ENCODE peak calls at places on chromosome 22, in four cellular contexts. One of them, this sample, is unnamed.

GRCh38 chr22:35539910-35540599 is 576 bp upstream of the RASD2 start:
- DNase-seq in K562: peak
- DNase-seq in H1: peak
- DNase-seq in HepG2: no peak
- DNase-seq in this sample: no peak

GRCh38 chr22:49193901-49194465 is 633.7 kb downstream of the BRD1 start:
- DNase-seq in K562: no peak
- DNase-seq in H1: no peak
- DNase-seq in HepG2: no peak
- DNase-seq in this sample: no peak

GRCh38 chr22:32024791-32025190 is 18.3 kb upstream of the SLC5A1 start:
- DNase-seq in K562: no peak
- DNase-seq in H1: no peak
- DNase-seq in HepG2: no peak
- DNase-seq in this sample: no peak

GRCh38 chr22:46367707-46368191 is 32.2 kb downstream of the TRMU start:
- DNase-seq in K562: peak
- DNase-seq in H1: peak
- DNase-seq in HepG2: peak
- DNase-seq in this sample: peak

GRCh38 chr22:25692965-25693565 is 48.9 kb upstream of the MYO18B start:
- DNase-seq in K562: no peak
- DNase-seq in H1: no peak
- DNase-seq in HepG2: no peak
- DNase-seq in this sample: no peak

GRCh38 chr22:49847751-49848689 is 5.6 kb upstream of the ZBED4 start:
- DNase-seq in K562: no peak
- DNase-seq in H1: peak
- DNase-seq in HepG2: no peak
- DNase-seq in this sample: no peak

GRCh38 chr22:50293441-50294318 is 13.8 kb downstream of the PLXNB2 start:
- DNase-seq in K562: no peak
- DNase-seq in H1: peak
- DNase-seq in HepG2: peak
- DNase-seq in this sample: no peak

GRCh38 chr22:46969961-46970360 is 207.5 kb downstream of the TBC1D22A start:
- DNase-seq in K562: no peak
- DNase-seq in H1: no peak
- DNase-seq in HepG2: no peak
- DNase-seq in this sample: no peak

GRCh38 chr22:24564376-24565058 is 8.7 kb downstream of the SNRPD3 start:
- DNase-seq in K562: no peak
- DNase-seq in H1: no peak
- DNase-seq in HepG2: peak
- DNase-seq in this sample: no peak

GRCh38 chr22:35630387-35630793 is 13.3 kb upstream of the MB start:
- DNase-seq in K562: no peak
- DNase-seq in H1: no peak
- DNase-seq in HepG2: no peak
- DNase-seq in this sample: peak

GRCh38 chr22:25637672-25638071 is 73.2 kb downstream of the GRK3 start:
- DNase-seq in K562: no peak
- DNase-seq in H1: no peak
- DNase-seq in HepG2: no peak
- DNase-seq in this sample: no peak

GRCh38 chr22:50419116-50419515 is 55.7 kb downstream of the SBF1 start:
- DNase-seq in K562: no peak
- DNase-seq in H1: no peak
- DNase-seq in HepG2: no peak
- DNase-seq in this sample: no peak

GRCh38 chr22:39238966-39239510 is 5.7 kb downstream of the PDGFB start:
- DNase-seq in K562: no peak
- DNase-seq in H1: no peak
- DNase-seq in HepG2: no peak
- DNase-seq in this sample: no peak

GRCh38 chr22:39308614-39309363 is 10.6 kb downstream of the RPL3 start:
- DNase-seq in K562: no peak
- DNase-seq in H1: no peak
- DNase-seq in HepG2: no peak
- DNase-seq in this sample: peak

GRCh38 chr22:39666495-39666894 is 95.9 kb downstream of the CACNA1I start:
- DNase-seq in K562: no peak
- DNase-seq in H1: no peak
- DNase-seq in HepG2: no peak
- DNase-seq in this sample: no peak

GRCh38 chr22:24521791-24522245 is 26.7 kb downstream of the UPB1 start:
- DNase-seq in K562: no peak
- DNase-seq in H1: peak
- DNase-seq in HepG2: peak
- DNase-seq in this sample: peak

GRCh38 chr22:33013051-33013450 is 45.1 kb downstream of the SYN3 start:
- DNase-seq in K562: no peak
- DNase-seq in H1: no peak
- DNase-seq in HepG2: peak
- DNase-seq in this sample: no peak

GRCh38 chr22:26610072-26610958 is 7.5 kb downstream of the CRYBB1 start:
- DNase-seq in K562: no peak
- DNase-seq in H1: no peak
- DNase-seq in HepG2: no peak
- DNase-seq in this sample: no peak

GRCh38 chr22:44312766-44313165 is at the start of gene SHISAL1:
- DNase-seq in K562: no peak
- DNase-seq in H1: no peak
- DNase-seq in HepG2: no peak
- DNase-seq in this sample: no peak

GRCh38 chr22:46002757-46003270 is 25.9 kb upstream of the WNT7B start:
- DNase-seq in K562: peak
- DNase-seq in H1: no peak
- DNase-seq in HepG2: no peak
- DNase-seq in this sample: no peak

GRCh38 chr22:35541254-35541748 is 670 bp downstream of the RASD2 start:
- DNase-seq in K562: no peak
- DNase-seq in H1: peak
- DNase-seq in HepG2: no peak
- DNase-seq in this sample: no peak

GRCh38 chr22:46056169-46057041 is 79.4 kb upstream of the WNT7B start:
- DNase-seq in K562: no peak
- DNase-seq in H1: no peak
- DNase-seq in HepG2: no peak
- DNase-seq in this sample: no peak

GRCh38 chr22:45317551-45318167 is 7.9 kb downstream of the FAM118A start:
- DNase-seq in K562: no peak
- DNase-seq in H1: peak
- DNase-seq in HepG2: no peak
- DNase-seq in this sample: no peak

GRCh38 chr22:21031545-21032036 is 770 bp downstream of the SLC7A4 start:
- DNase-seq in K562: no peak
- DNase-seq in H1: no peak
- DNase-seq in HepG2: no peak
- DNase-seq in this sample: no peak

GRCh38 chr22:24170189-24170588 is 11.1 kb upstream of the SUSD2 start:
- DNase-seq in K562: no peak
- DNase-seq in H1: no peak
- DNase-seq in HepG2: no peak
- DNase-seq in this sample: no peak

GRCh38 chr22:39148727-39149535 is 3.5 kb downstream of the CBX7 start:
- DNase-seq in K562: peak
- DNase-seq in H1: peak
- DNase-seq in HepG2: no peak
- DNase-seq in this sample: no peak

GRCh38 chr22:35597692-35598395 is 19.3 kb downstream of the MB start:
- DNase-seq in K562: no peak
- DNase-seq in H1: no peak
- DNase-seq in HepG2: no peak
- DNase-seq in this sample: no peak

GRCh38 chr22:36010913-36011312 is 17.7 kb downstream of the RBFOX2 start:
- DNase-seq in K562: no peak
- DNase-seq in H1: no peak
- DNase-seq in HepG2: no peak
- DNase-seq in this sample: no peak

GRCh38 chr22:45968003-45968650 is 8.8 kb downstream of the WNT7B start:
- DNase-seq in K562: no peak
- DNase-seq in H1: no peak
- DNase-seq in HepG2: no peak
- DNase-seq in this sample: no peak

GRCh38 chr22:45239378-45240136 is 1.1 kb downstream of the KIAA0930 start:
- DNase-seq in K562: no peak
- DNase-seq in H1: no peak
- DNase-seq in HepG2: no peak
- DNase-seq in this sample: no peak

GRCh38 chr22:48237466-48237865 is 1475.0 kb downstream of the TBC1D22A start:
- DNase-seq in K562: no peak
- DNase-seq in H1: no peak
- DNase-seq in HepG2: no peak
- DNase-seq in this sample: no peak

GRCh38 chr22:24975813-24976341 is 23.4 kb downstream of the KIAA1671 start:
- DNase-seq in K562: no peak
- DNase-seq in H1: no peak
- DNase-seq in HepG2: no peak
- DNase-seq in this sample: no peak

GRCh38 chr22:21766933-21767462 is 31.4 kb upstream of the YPEL1 start:
- DNase-seq in K562: no peak
- DNase-seq in H1: no peak
- DNase-seq in HepG2: no peak
- DNase-seq in this sample: no peak

GRCh38 chr22:31970490-31971444 is 26.4 kb downstream of the YWHAH start:
- DNase-seq in K562: peak
- DNase-seq in H1: peak
- DNase-seq in HepG2: peak
- DNase-seq in this sample: peak

DNA sequence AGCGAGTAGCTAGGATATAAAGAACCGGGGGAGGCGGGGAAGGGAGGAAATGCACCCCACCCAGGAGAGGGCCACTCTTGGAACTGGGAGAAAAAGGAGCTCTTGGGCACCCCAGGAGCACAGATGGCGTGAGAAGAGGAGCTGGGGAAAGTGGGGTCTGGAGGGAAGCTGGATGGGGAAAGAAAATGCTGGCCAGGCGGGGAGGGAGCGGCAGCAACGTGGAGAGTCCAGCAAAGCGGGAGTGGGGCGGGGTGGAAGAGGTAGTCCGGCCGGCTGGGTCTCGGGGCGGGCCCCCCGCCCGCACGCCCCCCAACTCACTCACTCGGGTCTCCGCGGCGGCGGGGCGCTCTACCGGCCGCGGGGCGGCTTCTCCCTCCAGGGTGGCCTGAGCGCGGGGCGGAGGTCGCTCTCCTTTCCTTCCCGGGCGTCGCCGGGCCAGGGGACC is 522 bp downstream of the TOB2 start:
- DNase-seq in K562: peak
- DNase-seq in H1: no peak
- DNase-seq in HepG2: no peak
- DNase-seq in this sample: no peak
- TF ChIP-seq FOSL1 in K562: no peak
- TF ChIP-seq FOSL1 in H1: no peak
- TF ChIP-seq FOSL1 in HepG2: no peak
- TF ChIP-seq FOSL1 in this sample: no peak

DNA sequence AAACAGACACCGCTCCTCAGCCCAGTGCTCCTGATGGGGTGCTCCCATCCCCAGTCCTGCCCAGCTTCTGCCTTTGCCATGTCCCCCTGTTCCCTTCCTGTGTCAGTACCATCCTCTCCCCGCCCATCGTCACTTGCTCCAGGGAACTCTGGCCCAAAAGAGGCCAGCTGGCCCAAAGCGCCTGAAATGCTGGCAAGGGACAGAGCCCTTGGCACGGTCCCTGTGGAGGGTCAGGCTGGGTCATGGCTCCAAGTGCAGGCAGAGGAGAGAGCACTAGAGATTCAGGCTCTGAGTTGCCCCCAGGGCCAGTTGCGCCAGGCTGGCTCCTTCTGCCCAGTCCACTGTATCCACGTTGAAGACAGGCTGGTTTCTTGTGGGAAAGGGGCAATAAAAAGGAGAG is 8.4 kb upstream of the HDHD5 start:
- DNase-seq in K562: no peak
- DNase-seq in H1: no peak
- DNase-seq in HepG2: no peak
- DNase-seq in this sample: no peak
- TF ChIP-seq FOSL1 in K562: no peak
- TF ChIP-seq FOSL1 in H1: no peak
- TF ChIP-seq FOSL1 in HepG2: no peak
- TF ChIP-seq FOSL1 in this sample: no peak

GRCh38 chr22:37183432-37184379 is 4.3 kb downstream of the C1QTNF6 start:
- DNase-seq in K562: no peak
- DNase-seq in H1: no peak
- DNase-seq in HepG2: no peak
- DNase-seq in this sample: no peak
- TF ChIP-seq FOSL1 in K562: no peak
- TF ChIP-seq FOSL1 in H1: no peak
- TF ChIP-seq FOSL1 in HepG2: no peak
- TF ChIP-seq FOSL1 in this sample: no peak

DNA sequence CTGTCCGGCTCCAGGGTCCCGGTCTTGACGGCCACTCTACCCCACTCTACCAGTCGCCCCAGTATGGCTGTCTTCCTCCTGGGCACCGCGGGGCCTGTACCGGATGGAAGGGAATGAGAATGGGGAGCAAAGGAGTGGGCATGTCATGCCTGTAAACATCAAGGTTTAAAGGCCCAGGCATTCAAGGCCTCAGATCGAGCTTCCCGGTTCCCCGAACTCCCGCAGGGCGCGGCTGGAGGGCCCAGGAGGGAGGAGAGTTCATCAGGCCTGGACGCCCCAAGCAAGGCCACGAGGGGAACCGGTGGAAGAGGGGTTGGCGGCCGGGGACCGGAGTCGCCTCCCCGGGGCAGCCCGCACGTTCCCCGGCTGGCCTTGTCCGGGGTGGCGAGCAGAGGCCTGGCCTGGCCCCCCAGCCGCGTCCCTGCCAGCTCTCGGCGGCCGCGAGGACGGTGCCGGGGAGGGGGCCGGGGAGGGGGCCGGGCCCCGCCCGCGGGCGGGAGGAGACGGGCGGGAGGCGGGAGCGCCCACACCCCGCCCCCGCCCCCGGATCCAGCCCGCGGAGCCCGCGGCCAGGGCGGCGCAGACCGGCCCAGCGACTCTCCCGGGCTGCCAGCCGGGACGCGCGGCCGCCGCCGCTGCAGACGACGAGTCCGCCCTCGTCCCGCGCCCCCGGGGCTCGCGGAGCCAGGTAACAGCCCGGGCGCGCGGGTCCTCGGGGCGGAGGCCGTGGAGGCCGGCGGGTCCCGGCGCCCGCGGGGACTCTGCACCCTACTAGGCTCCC is at the start of gene CDC42EP1:
- DNase-seq in K562: peak
- DNase-seq in H1: peak
- DNase-seq in HepG2: no peak
- DNase-seq in this sample: no peak
- TF ChIP-seq FOSL1 in K562: no peak
- TF ChIP-seq FOSL1 in H1: no peak
- TF ChIP-seq FOSL1 in HepG2: no peak
- TF ChIP-seq FOSL1 in this sample: no peak

GRCh38 chr22:28505416-28506156 is 174.1 kb downstream of the TTC28 start:
- DNase-seq in K562: no peak
- DNase-seq in H1: no peak
- DNase-seq in HepG2: no peak
- DNase-seq in this sample: no peak
- TF ChIP-seq FOSL1 in K562: no peak
- TF ChIP-seq FOSL1 in H1: no peak
- TF ChIP-seq FOSL1 in HepG2: no peak
- TF ChIP-seq FOSL1 in this sample: no peak